ENCODE peak calls at places on chromosomes 4 and X, in five cellular contexts. U, Q, I, S and J are unnamed samples.

GRCh38 chr4:84956014-84956413 is 10.5 kb downstream of the WDFY3 start:
- DNase-seq in U (no peak), Q (no peak), I (no peak), S (no peak), J (no peak)

GRCh38 chr4:82223715-82224114 is 150.1 kb downstream of the HNRNPD start:
- DNase-seq in U (no peak), Q (no peak), I (no peak), S (no peak), J (no peak)

GRCh38 chr4:126778348-126778747 is 854.4 kb upstream of the INTU start:
- DNase-seq in U (no peak), Q (no peak), I (no peak), S (peak), J (no peak)

GRCh38 chr4:59553063-59553738 is 1646.9 kb upstream of the ADGRL3 start:
- DNase-seq in U (no peak), Q (no peak), I (no peak), S (peak), J (no peak)

GRCh38 chr4:2924765-2925301 is 38.4 kb downstream of the NOP14 start:
- DNase-seq in U (no peak), Q (no peak), I (no peak), S (no peak), J (peak)

GRCh38 chrX:8306296-8306975 is 135.4 kb upstream of the VCX2 start:
- DNase-seq in U (no peak), Q (peak), I (no peak), S (no peak), J (no peak)

GRCh38 chr4:106422766-106423165 is 54.2 kb upstream of the GIMD1 start:
- DNase-seq in U (no peak), Q (no peak), I (no peak), S (no peak), J (no peak)

GRCh38 chr4:121053601-121054143 is 18.7 kb downstream of the NDNF start:
- DNase-seq in U (no peak), Q (no peak), I (no peak), S (no peak), J (no peak)

GRCh38 chr4:54731552-54731951 is 73.8 kb downstream of the KIT start:
- DNase-seq in U (no peak), Q (no peak), I (no peak), S (no peak), J (no peak)

GRCh38 chrX:155857561-155857960 is 23.6 kb upstream of the VAMP7 start:
- DNase-seq in U (no peak), Q (no peak), I (no peak), S (no peak), J (no peak)

GRCh38 chr4:187929024-187929423 is 66.5 kb upstream of the ZFP42 start:
- DNase-seq in U (no peak), Q (no peak), I (no peak), S (no peak), J (no peak)

GRCh38 chr4:147928400-147928799 is 196.5 kb downstream of the ARHGAP10 start:
- DNase-seq in U (no peak), Q (no peak), I (no peak), S (no peak), J (no peak)

GRCh38 chrX:131816551-131817136 is 206.5 kb upstream of the STK26 start:
- DNase-seq in U (no peak), Q (no peak), I (peak), S (no peak), J (peak)

GRCh38 chr4:41281038-41281634 is 24.4 kb downstream of the UCHL1 start:
- DNase-seq in U (peak), Q (peak), I (peak), S (peak), J (peak)

GRCh38 chrX:43581167-43581566 is 74.9 kb upstream of the MAOA start:
- DNase-seq in U (no peak), Q (no peak), I (no peak), S (no peak), J (no peak)

GRCh38 chrX:2325076-2325784 is 175.5 kb downstream of the DHRSX start:
- DNase-seq in U (peak), Q (no peak), I (peak), S (no peak), J (peak)

GRCh38 chr4:150283689-150284088 is 205.4 kb downstream of the DCLK2 start:
- DNase-seq in U (no peak), Q (no peak), I (no peak), S (peak), J (no peak)

GRCh38 chr4:81084624-81085023 is 54.1 kb downstream of the BMP3 start:
- DNase-seq in U (peak), Q (no peak), I (no peak), S (peak), J (no peak)

GRCh38 chr4:4840351-4840750 is 19.1 kb upstream of the MSX1 start:
- DNase-seq in U (no peak), Q (no peak), I (no peak), S (no peak), J (no peak)

GRCh38 chr4:180860136-180860720 is 1383.0 kb upstream of the TENM3 start:
- DNase-seq in U (no peak), Q (no peak), I (no peak), S (no peak), J (no peak)